ENCODE peak calls at places on chromosome 3, in five cellular contexts. One of them, this sample, is unnamed.

GRCh38 chr3:37825744-37826143 is 35.9 kb upstream of the CTDSPL start:
- DNase-seq in A549: no peak
- DNase-seq in NT2/D1: no peak
- DNase-seq in thyroid gland: no peak
- DNase-seq in fibroblast of pulmonary artery: no peak
- DNase-seq in this sample: no peak

GRCh38 chr3:41265011-41265545 is 65.8 kb downstream of the CTNNB1 start:
- DNase-seq in A549: peak
- DNase-seq in NT2/D1: no peak
- DNase-seq in thyroid gland: no peak
- DNase-seq in fibroblast of pulmonary artery: peak
- DNase-seq in this sample: no peak

GRCh38 chr3:27847697-27848096 is 125.6 kb upstream of the EOMES start:
- DNase-seq in A549: no peak
- DNase-seq in NT2/D1: no peak
- DNase-seq in thyroid gland: no peak
- DNase-seq in fibroblast of pulmonary artery: no peak
- DNase-seq in this sample: no peak

GRCh38 chr3:105878061-105878460 is 9.2 kb upstream of the CBLB start:
- DNase-seq in A549: no peak
- DNase-seq in NT2/D1: no peak
- DNase-seq in thyroid gland: no peak
- DNase-seq in fibroblast of pulmonary artery: peak
- DNase-seq in this sample: no peak

GRCh38 chr3:179710079-179710478 is 57.2 kb downstream of the USP13 start:
- DNase-seq in A549: no peak
- DNase-seq in NT2/D1: peak
- DNase-seq in thyroid gland: no peak
- DNase-seq in fibroblast of pulmonary artery: no peak
- DNase-seq in this sample: no peak

GRCh38 chr3:47865192-47865591 is 62.3 kb downstream of the DHX30 start:
- DNase-seq in A549: no peak
- DNase-seq in NT2/D1: no peak
- DNase-seq in thyroid gland: no peak
- DNase-seq in fibroblast of pulmonary artery: peak
- DNase-seq in this sample: no peak

GRCh38 chr3:191435981-191436380 is 25.0 kb upstream of the PYDC2 start:
- DNase-seq in A549: no peak
- DNase-seq in NT2/D1: no peak
- DNase-seq in thyroid gland: no peak
- DNase-seq in fibroblast of pulmonary artery: no peak
- DNase-seq in this sample: no peak

GRCh38 chr3:195761031-195761430 is 40.3 kb downstream of the MUC20 start:
- DNase-seq in A549: no peak
- DNase-seq in NT2/D1: no peak
- DNase-seq in thyroid gland: no peak
- DNase-seq in fibroblast of pulmonary artery: no peak
- DNase-seq in this sample: no peak

GRCh38 chr3:43773273-43774104 is 82.8 kb downstream of the ABHD5 start:
- DNase-seq in A549: peak
- DNase-seq in NT2/D1: no peak
- DNase-seq in thyroid gland: peak
- DNase-seq in fibroblast of pulmonary artery: no peak
- DNase-seq in this sample: no peak

GRCh38 chr3:30292192-30292893 is 314.1 kb upstream of the TGFBR2 start:
- DNase-seq in A549: peak
- DNase-seq in NT2/D1: no peak
- DNase-seq in thyroid gland: no peak
- DNase-seq in fibroblast of pulmonary artery: peak
- DNase-seq in this sample: no peak

GRCh38 chr3:35721628-35722027 is 82.3 kb downstream of the ARPP21 start:
- DNase-seq in A549: no peak
- DNase-seq in NT2/D1: no peak
- DNase-seq in thyroid gland: no peak
- DNase-seq in fibroblast of pulmonary artery: no peak
- DNase-seq in this sample: no peak

GRCh38 chr3:27559835-27560234 is 75.7 kb upstream of the SLC4A7 start:
- DNase-seq in A549: no peak
- DNase-seq in NT2/D1: no peak
- DNase-seq in thyroid gland: peak
- DNase-seq in fibroblast of pulmonary artery: peak
- DNase-seq in this sample: peak

GRCh38 chr3:134642445-134643149 is 8.2 kb downstream of the KY start:
- DNase-seq in A549: no peak
- DNase-seq in NT2/D1: no peak
- DNase-seq in thyroid gland: no peak
- DNase-seq in fibroblast of pulmonary artery: no peak
- DNase-seq in this sample: no peak

GRCh38 chr3:35296533-35296932 is 342.8 kb upstream of the ARPP21 start:
- DNase-seq in A549: no peak
- DNase-seq in NT2/D1: no peak
- DNase-seq in thyroid gland: no peak
- DNase-seq in fibroblast of pulmonary artery: peak
- DNase-seq in this sample: no peak

GRCh38 chr3:188348445-188349244 is 194.7 kb downstream of the LPP start:
- DNase-seq in A549: peak
- DNase-seq in NT2/D1: no peak
- DNase-seq in thyroid gland: peak
- DNase-seq in fibroblast of pulmonary artery: peak
- DNase-seq in this sample: peak

DNA sequence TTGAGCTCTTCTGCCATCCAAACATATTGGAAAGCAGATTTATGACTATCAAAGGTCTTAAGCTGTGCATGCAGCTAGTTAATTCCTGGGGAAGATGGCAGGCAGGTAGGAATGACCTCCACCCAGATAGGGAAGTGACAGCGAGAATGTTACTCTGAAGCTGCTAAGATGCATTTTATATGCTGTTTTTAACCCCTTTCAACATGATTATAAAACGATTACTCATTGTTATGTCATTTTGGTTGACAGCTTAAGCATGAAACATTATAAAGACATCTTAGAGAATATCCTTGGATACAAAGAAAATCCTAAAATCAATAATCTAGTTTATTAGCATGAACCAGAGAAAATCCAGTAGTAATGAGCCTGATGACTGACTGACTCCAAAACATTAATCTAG is 220.5 kb downstream of the NR1D2 start:
- DNase-seq in A549: no peak
- DNase-seq in NT2/D1: no peak
- DNase-seq in thyroid gland: no peak
- DNase-seq in fibroblast of pulmonary artery: no peak
- DNase-seq in this sample: no peak
- H3K4me3 ChIP-seq in A549: no peak
- H3K4me3 ChIP-seq in NT2/D1: no peak
- H3K4me3 ChIP-seq in thyroid gland: no peak
- H3K4me3 ChIP-seq in fibroblast of pulmonary artery: no peak
- H3K4me3 ChIP-seq in this sample: no peak

GRCh38 chr3:16471897-16472296 is 41.6 kb downstream of the RFTN1 start:
- DNase-seq in A549: no peak
- DNase-seq in NT2/D1: no peak
- DNase-seq in thyroid gland: no peak
- DNase-seq in fibroblast of pulmonary artery: no peak
- DNase-seq in this sample: no peak
- H3K4me3 ChIP-seq in A549: no peak
- H3K4me3 ChIP-seq in NT2/D1: no peak
- H3K4me3 ChIP-seq in thyroid gland: no peak
- H3K4me3 ChIP-seq in fibroblast of pulmonary artery: no peak
- H3K4me3 ChIP-seq in this sample: no peak

DNA sequence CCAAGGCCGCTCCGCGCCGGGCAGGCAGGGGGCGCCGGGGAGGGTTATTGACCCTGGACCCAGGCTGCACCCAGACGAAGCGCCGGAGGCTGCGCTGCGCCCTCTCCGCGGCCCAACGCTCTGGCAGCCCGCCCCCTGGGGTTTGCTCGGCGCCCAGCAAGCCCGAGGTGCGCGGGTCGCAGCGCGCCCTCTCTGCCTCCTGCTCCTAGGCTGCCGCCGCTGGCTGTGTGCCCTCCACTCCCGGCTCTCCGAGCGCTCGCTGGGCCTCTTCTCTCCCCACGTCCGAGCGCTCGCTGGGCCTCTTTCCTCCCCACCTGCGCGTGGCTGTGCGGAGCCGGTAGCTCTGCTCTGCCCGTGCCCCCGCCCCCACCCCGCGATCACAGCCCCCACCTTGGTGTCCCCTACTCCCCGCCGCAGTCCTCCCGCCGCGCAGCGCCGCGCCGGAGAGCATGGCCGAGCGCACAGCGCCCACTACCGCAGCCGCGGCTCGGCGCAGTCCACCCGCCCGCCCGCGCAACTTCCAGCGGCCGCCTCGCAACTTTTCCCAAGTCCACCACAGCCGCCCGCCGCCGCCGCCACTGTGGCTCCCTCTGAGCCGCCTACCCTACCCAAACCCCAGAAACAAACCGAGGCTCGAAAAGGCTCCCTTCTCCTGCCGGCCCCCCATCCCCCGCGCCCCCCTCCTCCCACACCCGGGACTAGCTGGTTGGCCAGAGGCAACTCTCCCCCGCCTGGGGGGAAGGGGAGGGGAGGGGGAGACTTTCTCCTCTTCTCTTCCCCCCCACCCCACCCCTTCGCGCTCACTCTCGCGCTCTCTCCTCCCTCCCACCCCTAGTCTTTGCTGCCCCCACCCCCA is 1.1 kb downstream of the MECOM start:
- DNase-seq in A549: peak
- DNase-seq in NT2/D1: no peak
- DNase-seq in thyroid gland: peak
- DNase-seq in fibroblast of pulmonary artery: peak
- DNase-seq in this sample: no peak
- H3K4me3 ChIP-seq in A549: peak
- H3K4me3 ChIP-seq in NT2/D1: peak
- H3K4me3 ChIP-seq in thyroid gland: no peak
- H3K4me3 ChIP-seq in fibroblast of pulmonary artery: peak
- H3K4me3 ChIP-seq in this sample: peak

DNA sequence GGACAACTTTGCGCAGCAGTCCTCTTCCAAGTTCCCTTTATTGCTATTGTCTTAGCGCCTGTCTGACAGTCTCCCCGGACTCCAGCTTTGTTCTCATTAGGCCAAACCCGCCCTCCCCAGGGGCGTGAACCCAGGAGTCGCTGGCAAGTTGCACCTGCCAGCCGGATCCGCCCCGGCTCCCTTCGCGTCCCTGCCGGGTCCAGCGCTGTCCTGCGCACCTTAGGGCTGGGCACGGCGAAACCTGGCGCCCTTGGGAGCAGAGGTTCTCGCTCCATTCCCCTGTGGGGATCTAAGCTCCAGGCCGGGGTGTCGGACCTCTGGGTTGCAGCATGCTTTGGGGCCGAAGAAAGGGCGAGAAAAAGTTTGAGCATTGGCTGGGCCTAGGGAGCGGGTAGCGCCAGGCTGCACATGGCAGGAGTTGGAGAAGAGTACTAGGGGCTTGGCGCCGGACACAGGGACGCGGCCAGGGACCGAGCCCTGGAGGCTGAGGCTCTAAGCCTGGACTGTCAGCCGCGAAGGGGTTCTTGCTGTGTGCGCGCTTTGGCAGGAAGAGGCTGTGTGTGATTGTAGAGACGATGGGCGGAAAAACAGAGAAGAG is 335.1 kb upstream of the THRB start:
- DNase-seq in A549: peak
- DNase-seq in NT2/D1: no peak
- DNase-seq in thyroid gland: peak
- DNase-seq in fibroblast of pulmonary artery: no peak
- DNase-seq in this sample: no peak
- H3K4me3 ChIP-seq in A549: peak
- H3K4me3 ChIP-seq in NT2/D1: peak
- H3K4me3 ChIP-seq in thyroid gland: peak
- H3K4me3 ChIP-seq in fibroblast of pulmonary artery: no peak
- H3K4me3 ChIP-seq in this sample: peak

GRCh38 chr3:33660035-33660434 is 58.0 kb downstream of the CLASP2 start:
- DNase-seq in A549: no peak
- DNase-seq in NT2/D1: no peak
- DNase-seq in thyroid gland: no peak
- DNase-seq in fibroblast of pulmonary artery: no peak
- DNase-seq in this sample: no peak

GRCh38 chr3:33663042-33663441 is 55.0 kb downstream of the CLASP2 start:
- DNase-seq in A549: no peak
- DNase-seq in NT2/D1: no peak
- DNase-seq in thyroid gland: no peak
- DNase-seq in fibroblast of pulmonary artery: no peak
- DNase-seq in this sample: no peak

GRCh38 chr3:33658971-33659848 is 58.8 kb downstream of the CLASP2 start:
- DNase-seq in A549: peak
- DNase-seq in NT2/D1: peak
- DNase-seq in thyroid gland: peak
- DNase-seq in fibroblast of pulmonary artery: peak
- DNase-seq in this sample: peak

GRCh38 chr3:33652736-33653135 is 65.3 kb downstream of the CLASP2 start:
- DNase-seq in A549: no peak
- DNase-seq in NT2/D1: no peak
- DNase-seq in thyroid gland: no peak
- DNase-seq in fibroblast of pulmonary artery: no peak
- DNase-seq in this sample: no peak

DNA sequence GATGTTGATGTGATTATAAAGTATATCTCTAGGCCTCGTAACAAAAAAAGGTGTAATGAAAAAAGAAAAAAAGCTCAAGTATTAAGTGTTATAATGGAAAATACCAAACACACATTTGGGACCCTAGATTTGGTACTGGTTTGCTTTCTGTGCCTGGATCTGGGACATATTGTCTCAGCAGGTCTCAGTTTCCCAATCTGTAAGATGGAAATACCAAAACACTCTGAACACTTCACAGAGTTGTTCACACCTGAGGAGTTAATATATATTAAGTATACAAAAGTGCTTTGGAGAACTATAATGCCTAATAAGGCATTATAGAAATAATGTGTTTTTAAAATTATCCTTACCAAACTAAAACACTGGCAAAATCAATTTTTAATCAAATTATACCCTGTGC is 60.0 kb downstream of the CLASP2 start:
- DNase-seq in A549: no peak
- DNase-seq in NT2/D1: no peak
- DNase-seq in thyroid gland: no peak
- DNase-seq in fibroblast of pulmonary artery: no peak
- DNase-seq in this sample: no peak
- H3K4me3 ChIP-seq in A549: no peak
- H3K4me3 ChIP-seq in NT2/D1: no peak
- H3K4me3 ChIP-seq in thyroid gland: no peak
- H3K4me3 ChIP-seq in fibroblast of pulmonary artery: peak
- H3K4me3 ChIP-seq in this sample: peak

DNA sequence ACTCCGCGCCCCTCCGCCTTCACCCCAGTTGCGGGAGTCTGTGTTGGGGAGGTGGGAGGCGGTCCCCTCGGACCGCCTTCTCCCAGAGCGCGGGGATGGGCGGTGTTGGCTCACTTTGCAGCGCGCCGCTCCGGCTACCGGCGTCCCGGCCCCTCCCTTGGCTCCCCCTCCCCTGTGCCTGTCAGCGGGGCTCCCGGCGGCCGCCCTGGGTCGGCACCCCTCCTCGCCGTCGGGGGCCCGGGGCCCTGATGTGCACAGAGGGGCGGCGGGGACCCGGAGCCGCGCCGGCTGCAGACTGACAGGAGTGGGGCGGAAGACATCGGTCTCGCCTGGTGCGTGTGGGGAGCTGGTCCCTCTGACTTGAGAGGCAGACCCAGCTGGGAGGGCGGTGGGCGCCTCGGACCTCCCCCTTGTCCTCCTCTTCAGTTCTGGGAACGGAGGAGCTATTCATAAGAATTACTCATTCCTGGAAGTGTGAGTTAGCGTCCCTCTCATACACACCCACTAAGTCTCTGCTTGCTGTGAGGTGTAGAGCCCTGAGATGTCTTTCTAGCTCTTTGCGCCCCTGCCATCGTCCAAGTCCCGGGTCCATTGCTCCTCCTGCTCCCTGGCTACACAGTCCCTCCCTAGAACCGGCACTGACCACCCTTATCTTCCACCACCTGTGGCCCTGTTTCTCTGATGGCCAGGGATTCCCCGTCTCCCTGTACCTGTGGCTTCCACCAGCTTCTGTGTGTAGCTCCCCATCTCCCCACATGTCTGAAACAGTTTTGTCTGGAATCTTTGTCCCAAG is 42.3 kb upstream of the ROPN1 start:
- DNase-seq in A549: no peak
- DNase-seq in NT2/D1: no peak
- DNase-seq in thyroid gland: no peak
- DNase-seq in fibroblast of pulmonary artery: peak
- DNase-seq in this sample: no peak
- H3K4me3 ChIP-seq in A549: peak
- H3K4me3 ChIP-seq in NT2/D1: peak
- H3K4me3 ChIP-seq in thyroid gland: peak
- H3K4me3 ChIP-seq in fibroblast of pulmonary artery: peak
- H3K4me3 ChIP-seq in this sample: peak

This sample was measured in sigmoid colon.